ENCODE peak calls at places on chromosomes 3 and 15, in seven cellular contexts. R, T, W, K, C, D and I are unnamed samples.
A peak's percentile ranks its signal among the peaks of the same experiment; 100 is the strongest.

GRCh38 chr15:90203922-90204321 is 2.8 kb downstream of the SEMA4B start:
- DNase-seq in R (no peak), T (no peak), W (no peak), K (no peak), C (peak; percentile 11), D (no peak), I (no peak)

GRCh38 chr3:8220291-8220690 is 281.3 kb upstream of the LMCD1 start:
- DNase-seq in R (no peak), T (no peak), W (no peak), K (no peak), C (no peak), D (no peak), I (no peak)

GRCh38 chr3:12380408-12380795 is 91.5 kb downstream of the PPARG start:
- DNase-seq in R (no peak), T (no peak), W (no peak), K (no peak), C (no peak), D (no peak), I (no peak)

GRCh38 chr3:14898929-14899328 is 48.5 kb upstream of the NR2C2 start:
- DNase-seq in R (no peak), T (no peak), W (no peak), K (no peak), C (no peak), D (no peak), I (no peak)

GRCh38 chr15:70385052-70385451 is 287.3 kb upstream of the TLE3 start:
- DNase-seq in R (no peak), T (no peak), W (no peak), K (no peak), C (no peak), D (no peak), I (no peak)

GRCh38 chr3:126530171-126531050 is 6.5 kb downstream of the CHST13 start:
- DNase-seq in R (no peak), T (no peak), W (no peak), K (no peak), C (no peak), D (no peak), I (peak; percentile 97)

GRCh38 chr15:100200287-100200772 is 141.4 kb downstream of the ADAMTS17 start:
- DNase-seq in R (no peak), T (no peak), W (no peak), K (no peak), C (no peak), D (no peak), I (no peak)

GRCh38 chr15:39102431-39102830 is 478.4 kb upstream of the THBS1 start:
- DNase-seq in R (no peak), T (no peak), W (no peak), K (no peak), C (no peak), D (no peak), I (no peak)

GRCh38 chr3:159604151-159604581 is 384.5 kb upstream of the IL12A start:
- DNase-seq in R (no peak), T (no peak), W (no peak), K (no peak), C (no peak), D (no peak), I (no peak)

GRCh38 chr3:8802256-8802655 is 32.8 kb upstream of the OXTR start:
- DNase-seq in R (no peak), T (no peak), W (no peak), K (no peak), C (no peak), D (no peak), I (no peak)

GRCh38 chr3:182785756-182786155 is 7.5 kb upstream of the ATP11B start:
- DNase-seq in R (no peak), T (no peak), W (no peak), K (no peak), C (no peak), D (no peak), I (no peak)

GRCh38 chr3:14929310-14930070 is 17.9 kb upstream of the NR2C2 start:
- DNase-seq in R (no peak), T (no peak), W (no peak), K (no peak), C (no peak), D (no peak), I (no peak)

GRCh38 chr3:129836381-129837056 is 57.0 kb downstream of the TMCC1 start:
- DNase-seq in R (no peak), T (no peak), W (no peak), K (peak; percentile 68), C (no peak), D (no peak), I (no peak)

GRCh38 chr3:66405701-66406091 is 95.1 kb downstream of the LRIG1 start:
- DNase-seq in R (no peak), T (no peak), W (no peak), K (no peak), C (no peak), D (peak; percentile 78), I (no peak)

GRCh38 chr3:100882571-100882981 is 110.6 kb downstream of the ABI3BP start:
- DNase-seq in R (no peak), T (no peak), W (no peak), K (no peak), C (no peak), D (no peak), I (no peak)

GRCh38 chr3:8482960-8483665 is 18.5 kb upstream of the LMCD1 start:
- DNase-seq in R (peak; percentile 63), T (no peak), W (no peak), K (no peak), C (peak; percentile 41), D (peak; percentile 81), I (no peak)

GRCh38 chr3:25114532-25114931 is 313.5 kb upstream of the RARB start:
- DNase-seq in R (no peak), T (no peak), W (no peak), K (no peak), C (no peak), D (no peak), I (no peak)

GRCh38 chr3:21672303-21672702 is 78.7 kb downstream of the ZNF385D start:
- DNase-seq in R (no peak), T (no peak), W (no peak), K (no peak), C (no peak), D (no peak), I (no peak)

GRCh38 chr15:57146394-57147140 is 228.1 kb downstream of the TCF12 start:
- DNase-seq in R (peak; percentile 38), T (no peak), W (peak; percentile 41), K (peak; percentile 54), C (peak; percentile 28), D (no peak), I (peak; percentile 2)

GRCh38 chr3:73144276-73144675 is 82.8 kb downstream of the EBLN2 start:
- DNase-seq in R (peak; percentile 18), T (no peak), W (no peak), K (no peak), C (no peak), D (peak; percentile 70), I (no peak)

GRCh38 chr3:14393440-14394111 is 8.8 kb upstream of the SLC6A6 start:
- DNase-seq in R (no peak), T (no peak), W (no peak), K (no peak), C (no peak), D (no peak), I (no peak)

GRCh38 chr3:150495563-150496168 is 50.6 kb downstream of the SERP1 start:
- DNase-seq in R (peak; percentile 58), T (peak; percentile 7), W (peak; percentile 34), K (peak; percentile 37), C (peak; percentile 4), D (no peak), I (no peak)

GRCh38 chr3:24318668-24319287 is 175.9 kb downstream of the THRB start:
- DNase-seq in R (no peak), T (no peak), W (no peak), K (no peak), C (no peak), D (no peak), I (no peak)

GRCh38 chr3:129116482-129116946 is 5.1 kb downstream of the RAB43 start:
- DNase-seq in R (no peak), T (no peak), W (peak; percentile 66), K (peak; percentile 22), C (no peak), D (no peak), I (no peak)

GRCh38 chr3:104825116-104825515 is 541.6 kb upstream of the ALCAM start:
- DNase-seq in R (no peak), T (no peak), W (no peak), K (peak; percentile 78), C (peak; percentile 12), D (no peak), I (no peak)

GRCh38 chr3:14522129-14522691 is 17.9 kb downstream of the GRIP2 start:
- DNase-seq in R (no peak), T (no peak), W (no peak), K (no peak), C (no peak), D (peak; percentile 50), I (no peak)

GRCh38 chr3:38837358-38837757 is 21.3 kb upstream of the SCN10A start:
- DNase-seq in R (no peak), T (no peak), W (no peak), K (no peak), C (no peak), D (no peak), I (no peak)

GRCh38 chr3:159075302-159075701 is 273.4 kb downstream of the MFSD1 start:
- DNase-seq in R (no peak), T (no peak), W (no peak), K (no peak), C (no peak), D (no peak), I (no peak)